ENCODE peak calls at places on chromosomes 11 and 22, in eight cellular contexts. L is body of pancreas; Z is glutamatergic neuron; E is activated T-cell treated with anti-CD3 and anti-CD28 coated beads, Interleukin-2, amount 50 U/mL, for 72 hours; N is H54; U is aorta; W is HT1080; H is D341Med. B is an unnamed sample.

GRCh38 chr22:43506487-43506886 is 94.7 kb downstream of the MPPED1 start:
- DNase-seq in L (no peak), Z (no peak), E (no peak), N (no peak), U (peak; percentile 46), W (no peak), H (no peak), B (no peak)

GRCh38 chr11:134461621-134462020 is 49.6 kb upstream of the B3GAT1 start:
- DNase-seq in L (no peak), Z (no peak), E (no peak), N (no peak), U (no peak), W (no peak), H (no peak), B (no peak)

GRCh38 chr11:13183094-13183825 is 94.3 kb upstream of the BMAL1 start:
- DNase-seq in L (no peak), Z (no peak), E (no peak), N (no peak), U (no peak), W (peak; percentile 39), H (no peak), B (no peak)

GRCh38 chr11:124758355-124759267 is 3.5 kb downstream of the ESAM start:
- DNase-seq in L (peak; percentile 78), Z (peak; percentile 89), E (peak; percentile 83), N (no peak), U (peak; percentile 90), W (no peak), H (peak; percentile 80), B (peak; percentile 77)

GRCh38 chr11:128365044-128365443 is 222.3 kb downstream of the ETS1 start:
- DNase-seq in L (no peak), Z (no peak), E (no peak), N (no peak), U (no peak), W (peak; percentile 32), H (no peak), B (no peak)

GRCh38 chr11:76184551-76184993 is 21.7 kb downstream of the WNT11 start:
- DNase-seq in L (no peak), Z (peak; percentile 72), E (no peak), N (no peak), U (no peak), W (no peak), H (no peak), B (no peak)

GRCh38 chr11:17171916-17172315 is 35.9 kb downstream of the PIK3C2A start:
- DNase-seq in L (no peak), Z (no peak), E (no peak), N (no peak), U (no peak), W (no peak), H (no peak), B (no peak)

GRCh38 chr22:22880645-22881044 is 7.0 kb upstream of the IGLL5 start:
- DNase-seq in L (no peak), Z (no peak), E (no peak), N (no peak), U (no peak), W (no peak), H (no peak), B (no peak)

GRCh38 chr11:116413861-116414260 is 358.9 kb downstream of the BUD13 start:
- DNase-seq in L (no peak), Z (no peak), E (no peak), N (no peak), U (no peak), W (no peak), H (no peak), B (no peak)

B was measured in adrenal gland.